ENCODE peak calls at places on chromosomes 3 and 15, in four cellular contexts. V, X, L and H are unnamed samples.

GRCh38 chr15:65044724-65045481 is at the start of gene SLC51B:
- DNase-seq in V (no peak), X (no peak), L (peak), H (no peak)

GRCh38 chr15:40204100-40204499 is 34.8 kb upstream of the PAK6 start:
- DNase-seq in V (no peak), X (no peak), L (no peak), H (no peak)

GRCh38 chr3:141051641-141052569 is 758 bp downstream of the SPSB4 start:
- DNase-seq in V (peak), X (no peak), L (no peak), H (peak)

GRCh38 chr15:98547741-98548166 is 100.6 kb upstream of the IGF1R start:
- DNase-seq in V (peak), X (no peak), L (no peak), H (peak)

GRCh38 chr3:126567696-126568438 is 9.1 kb upstream of the C3orf22 start:
- DNase-seq in V (peak), X (no peak), L (peak), H (no peak)

GRCh38 chr3:55330756-55331155 is 156.3 kb downstream of the WNT5A start:
- DNase-seq in V (no peak), X (no peak), L (no peak), H (no peak)

GRCh38 chr15:38563723-38564519 is 693 bp downstream of the RASGRP1 start:
- DNase-seq in V (peak), X (peak), L (no peak), H (peak)

GRCh38 chr3:181564222-181564621 is 147.5 kb upstream of the SOX2 start:
- DNase-seq in V (no peak), X (no peak), L (no peak), H (no peak)

GRCh38 chr3:59510576-59510975 is 460.8 kb upstream of the CFAP20DC start:
- DNase-seq in V (no peak), X (no peak), L (no peak), H (no peak)

GRCh38 chr3:126745760-126746394 is 41.8 kb downstream of the CHCHD6 start:
- DNase-seq in V (no peak), X (no peak), L (no peak), H (no peak)

GRCh38 chr3:161770532-161771386 is 274.2 kb downstream of the OTOL1 start:
- DNase-seq in V (no peak), X (no peak), L (no peak), H (no peak)

GRCh38 chr15:90083954-90084607 is 18.2 kb downstream of the IDH2 start:
- DNase-seq in V (no peak), X (no peak), L (no peak), H (no peak)

GRCh38 chr15:90086868-90087268 is 15.4 kb downstream of the IDH2 start:
- DNase-seq in V (peak), X (peak), L (peak), H (peak)

GRCh38 chr15:90084876-90085423 is 17.3 kb downstream of the IDH2 start:
- DNase-seq in V (no peak), X (no peak), L (no peak), H (no peak)

GRCh38 chr15:90087454-90088154 is 14.7 kb downstream of the IDH2 start:
- DNase-seq in V (peak), X (peak), L (peak), H (no peak)

GRCh38 chr15:90085565-90085964 is 16.7 kb downstream of the IDH2 start:
- DNase-seq in V (no peak), X (no peak), L (no peak), H (no peak)
- TF ChIP-seq ELF4 in V (no peak), X (no peak), L (no peak), H (no peak)

GRCh38 chr3:109853077-109853732 is 515.9 kb upstream of the DPPA4 start:
- DNase-seq in V (no peak), X (no peak), L (no peak), H (no peak)
- TF ChIP-seq ELF4 in V (no peak), X (no peak), L (no peak), H (no peak)

DNA sequence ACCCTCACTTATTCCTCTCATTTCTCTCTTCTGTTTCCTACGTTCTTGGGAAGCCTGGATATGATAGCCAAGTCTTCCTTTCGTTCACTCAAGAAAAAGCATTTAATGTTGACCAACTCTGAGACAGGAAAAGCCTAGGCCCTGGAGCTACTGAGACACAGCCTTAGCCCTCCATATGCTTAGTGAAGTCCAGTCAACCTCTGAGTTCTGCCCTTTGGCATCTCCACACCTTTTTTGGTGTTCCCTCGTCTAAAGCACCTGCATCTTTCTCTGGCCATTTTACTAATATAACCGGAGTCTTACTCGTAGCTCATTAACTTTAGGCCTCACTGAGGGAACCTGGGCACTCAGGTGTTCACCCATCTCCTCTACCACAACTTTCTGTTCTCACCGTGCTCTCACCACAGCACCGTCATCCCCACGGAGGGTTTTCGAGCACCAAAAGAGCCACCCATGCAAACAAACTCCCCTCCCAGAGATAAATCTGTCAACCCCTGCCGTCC is 632 bp downstream of the MTHFS start:
- DNase-seq in V (peak), X (no peak), L (peak), H (no peak)
- TF ChIP-seq ELF4 in V (no peak), X (no peak), L (no peak), H (no peak)

GRCh38 chr3:183340222-183340621 is 87.2 kb downstream of the B3GNT5 start:
- DNase-seq in V (no peak), X (no peak), L (no peak), H (no peak)

GRCh38 chr3:183338520-183338919 is 85.5 kb downstream of the B3GNT5 start:
- DNase-seq in V (no peak), X (no peak), L (no peak), H (no peak)

GRCh38 chr3:183342824-183343223 is 85.6 kb downstream of the MCF2L2 start:
- DNase-seq in V (no peak), X (no peak), L (no peak), H (no peak)

GRCh38 chr3:183341545-183342288 is 86.7 kb downstream of the MCF2L2 start:
- DNase-seq in V (no peak), X (no peak), L (no peak), H (no peak)

DNA sequence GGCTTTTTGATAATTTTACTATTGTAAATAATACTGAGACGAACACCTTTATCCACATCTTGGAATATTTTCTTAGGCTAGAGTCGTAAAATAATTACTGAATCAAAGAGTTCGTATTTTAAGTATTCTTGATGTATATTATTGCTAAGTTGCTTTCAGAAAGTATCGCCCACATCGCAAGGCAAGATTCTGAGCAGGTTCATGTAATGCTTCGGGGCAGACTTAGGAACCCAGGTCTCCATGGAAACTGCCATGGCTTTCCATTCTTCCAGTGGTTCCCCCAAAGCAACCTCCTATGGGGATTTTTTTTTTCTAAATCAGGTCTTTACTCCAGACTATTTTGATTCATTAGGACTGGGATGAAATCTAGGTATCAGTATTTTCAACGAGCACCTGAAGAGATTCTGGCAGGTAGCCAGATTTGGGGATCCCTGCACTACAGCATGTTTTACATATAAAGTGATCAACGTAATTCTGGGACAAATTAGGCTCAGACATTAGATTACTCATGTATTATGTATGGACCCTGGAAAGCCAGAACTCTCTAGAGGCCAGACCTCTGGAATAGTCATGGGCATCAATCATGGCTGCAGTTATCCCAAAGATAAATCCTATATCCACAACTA is 86.5 kb downstream of the B3GNT5 start:
- DNase-seq in V (no peak), X (no peak), L (no peak), H (no peak)
- TF ChIP-seq ELF4 in V (no peak), X (no peak), L (no peak), H (no peak)

GRCh38 chr3:12963184-12963868 is 109.9 kb downstream of the IQSEC1 start:
- DNase-seq in V (no peak), X (no peak), L (no peak), H (no peak)

GRCh38 chr3:12964713-12965612 is 108.3 kb downstream of the IQSEC1 start:
- DNase-seq in V (no peak), X (no peak), L (peak), H (no peak)

GRCh38 chr3:12965999-12966846 is 107.0 kb downstream of the IQSEC1 start:
- DNase-seq in V (no peak), X (no peak), L (no peak), H (no peak)

GRCh38 chr3:12962292-12962691 is 110.9 kb downstream of the IQSEC1 start:
- DNase-seq in V (no peak), X (no peak), L (no peak), H (no peak)

GRCh38 chr3:12963869-12964712 is 109.1 kb downstream of the IQSEC1 start:
- DNase-seq in V (no peak), X (no peak), L (peak), H (no peak)
- TF ChIP-seq ELF4 in V (no peak), X (no peak), L (no peak), H (no peak)

DNA sequence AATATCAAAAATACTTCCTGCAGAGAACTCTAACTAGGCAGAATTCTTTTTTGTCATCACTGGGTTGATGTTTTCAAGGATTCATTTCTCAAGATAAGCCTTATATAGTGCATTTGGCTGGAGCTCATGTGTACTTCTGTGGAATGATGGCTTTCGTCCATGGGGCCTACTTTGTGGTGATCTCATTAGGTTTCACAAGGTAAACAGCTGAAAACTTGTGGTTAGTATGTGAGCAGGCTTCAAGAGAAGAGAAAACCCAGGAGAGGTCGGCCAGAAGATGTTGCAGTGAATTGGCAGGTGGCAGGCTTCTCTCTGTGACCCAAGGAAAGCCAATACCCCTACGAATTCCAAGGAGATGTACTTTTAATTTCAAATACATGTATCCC is 121.4 kb upstream of the PHLDB2 start:
- DNase-seq in V (no peak), X (no peak), L (peak), H (no peak)
- TF ChIP-seq ELF4 in V (no peak), X (no peak), L (no peak), H (no peak)

GRCh38 chr3:156808025-156808424 is 18.1 kb upstream of the LEKR1 start:
- DNase-seq in V (no peak), X (no peak), L (no peak), H (no peak)

GRCh38 chr3:156812521-156813335 is 13.4 kb upstream of the LEKR1 start:
- DNase-seq in V (peak), X (peak), L (peak), H (no peak)

GRCh38 chr3:156806698-156807097 is 19.5 kb upstream of the LEKR1 start:
- DNase-seq in V (no peak), X (no peak), L (no peak), H (no peak)

GRCh38 chr3:156814295-156814694 is 11.9 kb upstream of the LEKR1 start:
- DNase-seq in V (no peak), X (no peak), L (no peak), H (no peak)

DNA sequence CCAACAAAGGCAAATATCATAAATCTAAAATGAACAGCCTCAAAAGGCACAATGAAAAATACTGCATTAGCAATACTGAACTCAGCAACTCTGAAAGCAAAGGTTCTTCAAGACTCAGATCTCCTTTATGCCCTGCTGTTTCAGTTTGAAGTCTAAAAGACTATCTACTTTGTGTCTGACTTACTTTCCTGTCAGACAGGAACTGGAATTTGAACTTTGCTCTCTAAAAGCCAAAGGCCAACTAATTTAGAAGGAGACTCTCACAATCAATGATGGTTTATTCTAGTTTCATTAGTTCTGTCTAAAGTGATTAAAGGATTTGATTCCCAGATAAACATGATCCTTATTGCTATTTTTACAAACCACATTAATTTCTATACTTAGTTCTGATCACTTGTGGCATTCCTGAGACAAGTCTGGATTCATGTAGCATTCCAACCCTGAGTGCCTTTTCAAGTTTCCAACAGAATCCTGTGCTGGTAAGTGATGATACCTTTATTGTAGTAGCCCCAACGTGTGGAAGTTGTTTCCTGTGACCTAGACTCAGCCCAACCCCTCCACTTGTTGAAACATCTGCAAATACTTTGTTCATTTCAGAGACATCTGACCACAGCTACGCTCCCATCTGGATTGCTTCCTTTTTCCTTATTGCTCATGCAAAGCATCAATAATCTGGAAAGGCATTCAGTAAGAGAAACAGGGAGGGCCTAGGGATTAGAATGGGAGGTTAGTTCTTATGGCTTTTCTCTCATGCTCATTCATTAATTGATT is 14.9 kb upstream of the LEKR1 start:
- DNase-seq in V (no peak), X (no peak), L (no peak), H (no peak)
- TF ChIP-seq ELF4 in V (no peak), X (no peak), L (no peak), H (no peak)

DNA sequence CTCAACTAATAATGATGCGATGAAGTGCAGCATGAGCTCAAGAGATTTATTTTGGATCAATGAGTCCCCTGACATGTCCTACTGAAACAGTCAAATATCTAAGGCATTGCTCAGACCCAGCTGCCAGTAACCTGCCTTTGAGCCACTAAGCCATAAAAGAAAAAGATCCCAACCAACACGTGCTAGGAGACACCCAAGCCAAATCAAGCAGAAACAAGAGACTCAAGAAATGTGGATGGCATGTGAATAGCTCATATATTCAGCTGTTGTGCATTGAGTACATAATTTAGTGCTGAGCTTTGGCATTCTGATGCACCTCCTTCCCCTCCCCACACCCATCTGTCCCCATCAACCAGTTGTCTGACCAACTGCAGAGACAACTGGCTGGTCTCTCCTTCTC is 29.2 kb downstream of the GJD2 start:
- DNase-seq in V (no peak), X (no peak), L (no peak), H (no peak)
- TF ChIP-seq ELF4 in V (no peak), X (no peak), L (no peak), H (no peak)